ENCODE peak calls at places on chromosomes 1 and 21, in six cellular contexts. R, K, T, U, J and S are unnamed samples.

GRCh38 chr1:47752048-47752451 is 245.1 kb downstream of the TRABD2B start:
- DNase-seq in K (no peak), J (no peak), T (no peak), R (no peak), U (no peak), S (no peak)

GRCh38 chr21:43631411-43632107 is 27.7 kb downstream of the HSF2BP start:
- DNase-seq in U (no peak), K (no peak), T (no peak), R (no peak), J (no peak), S (no peak)

GRCh38 chr1:91779603-91780021 is 106.3 kb downstream of the TGFBR3 start:
- DNase-seq in T (no peak), R (no peak), U (no peak), J (no peak), K (no peak), S (no peak)

GRCh38 chr1:103187673-103188072 is 79.4 kb upstream of the COL11A1 start:
- DNase-seq in T (no peak), J (no peak), U (no peak), R (no peak), K (no peak), S (no peak)

GRCh38 chr1:30322859-30323257 is 400.5 kb downstream of the MATN1 start:
- DNase-seq in J (no peak), R (no peak), K (no peak), T (no peak), U (no peak), S (no peak)

GRCh38 chr1:182955596-182956588 is 2.9 kb upstream of the SHCBP1L start:
- DNase-seq in J (no peak), U (no peak), R (no peak), T (no peak), K (no peak), S (no peak)

GRCh38 chr1:66563094-66563800 is 29.3 kb downstream of the SGIP1 start:
- DNase-seq in U (no peak), R (no peak), J (no peak), K (no peak), T (peak), S (no peak)

GRCh38 chr1:16076003-16076870 is 2.8 kb upstream of the FAM131C start:
- DNase-seq in T (peak), R (no peak), J (no peak), U (no peak), K (no peak), S (no peak)

GRCh38 chr1:105793541-105794146 is 1262.8 kb upstream of the PRMT6 start:
- DNase-seq in R (no peak), U (peak), J (no peak), T (no peak), K (peak), S (peak)

GRCh38 chr1:85616011-85616705 is 35.6 kb downstream of the CCN1 start:
- DNase-seq in K (no peak), J (no peak), U (no peak), T (no peak), R (no peak), S (peak)

GRCh38 chr1:156160000-156160743 is 6.8 kb downstream of the SEMA4A start:
- DNase-seq in R (no peak), U (no peak), K (no peak), T (peak), J (no peak), S (peak)

GRCh38 chr1:56355918-56356317 is 223.4 kb downstream of the PLPP3 start:
- DNase-seq in J (no peak), T (no peak), K (no peak), R (no peak), U (no peak), S (no peak)

GRCh38 chr21:37149411-37149810 is 76.4 kb downstream of the TTC3 start:
- DNase-seq in T (no peak), R (no peak), K (no peak), J (no peak), U (no peak), S (no peak)

GRCh38 chr1:2466834-2467554 is 9.1 kb upstream of the PLCH2 start:
- DNase-seq in U (no peak), K (no peak), J (no peak), T (no peak), R (peak), S (no peak)

GRCh38 chr1:14968251-14968812 is 185.2 kb upstream of the TMEM51 start:
- DNase-seq in T (peak), K (no peak), R (no peak), J (peak), U (no peak), S (peak)

GRCh38 chr1:82318921-82319320 is 518.2 kb downstream of the ADGRL2 start:
- DNase-seq in R (no peak), J (no peak), T (no peak), K (no peak), U (no peak), S (no peak)

GRCh38 chr1:93692001-93692400 is 10.4 kb upstream of the BCAR3 start:
- DNase-seq in J (no peak), R (no peak), K (no peak), T (no peak), U (no peak), S (no peak)

GRCh38 chr1:19606817-19607706 is 37.0 kb upstream of the NBL1 start:
- DNase-seq in K (no peak), U (no peak), R (peak), J (no peak), T (no peak), S (no peak)

GRCh38 chr1:229207916-229208315 is 63.0 kb upstream of the RAB4A start:
- DNase-seq in T (no peak), K (no peak), R (no peak), J (no peak), U (no peak), S (no peak)

GRCh38 chr1:167246971-167247370 is 26.3 kb downstream of the POU2F1 start:
- DNase-seq in J (no peak), U (no peak), R (no peak), T (no peak), K (no peak), S (no peak)

GRCh38 chr1:39301606-39302005 is 97.1 kb downstream of the MACF1 start:
- DNase-seq in J (no peak), K (no peak), R (no peak), T (no peak), U (no peak), S (no peak)

GRCh38 chr1:23696335-23696989 is 4.9 kb downstream of the RPL11 start:
- DNase-seq in J (no peak), K (no peak), R (no peak), T (no peak), U (no peak), S (no peak)

GRCh38 chr1:160429125-160429551 is 28.8 kb downstream of the VANGL2 start:
- DNase-seq in T (no peak), K (no peak), U (no peak), R (peak), J (no peak), S (no peak)

GRCh38 chr1:6507037-6507428 is 15.6 kb upstream of the PLEKHG5 start:
- DNase-seq in T (no peak), K (no peak), U (no peak), J (no peak), R (no peak), S (no peak)

GRCh38 chr1:215554865-215555264 is 12.2 kb upstream of the KCTD3 start:
- DNase-seq in T (no peak), R (no peak), U (no peak), J (no peak), K (no peak), S (no peak)

GRCh38 chr21:42001781-42002180 is 8.4 kb downstream of the ZBTB21 start:
- DNase-seq in U (no peak), J (no peak), K (no peak), R (no peak), T (no peak), S (no peak)

GRCh38 chr1:205510951-205511330 is 6.5 kb downstream of the CDK18 start:
- DNase-seq in K (no peak), J (no peak), R (no peak), T (no peak), U (no peak), S (no peak)

GRCh38 chr1:63590161-63590560 is 3.0 kb upstream of the PGM1 start:
- DNase-seq in J (no peak), R (no peak), K (no peak), U (no peak), T (no peak), S (no peak)

GRCh38 chr1:35557118-35557610 is at the start of gene KIAA0319L:
- DNase-seq in U (peak), J (peak), T (peak), K (no peak), R (no peak), S (peak)

GRCh38 chr21:34552324-34553198 is 40.6 kb upstream of the KCNE1 start:
- DNase-seq in T (no peak), J (no peak), K (no peak), U (no peak), R (no peak), S (no peak)

GRCh38 chr1:178772952-178773351 is 47.9 kb downstream of the RALGPS2 start:
- DNase-seq in T (no peak), R (no peak), K (no peak), J (no peak), U (no peak), S (no peak)

GRCh38 chr1:206854401-206855129 is 10.9 kb upstream of the IL20 start:
- DNase-seq in U (no peak), J (no peak), R (no peak), K (no peak), T (no peak), S (no peak)